ENCODE peak calls at places on chromosomes 3 and 15, in four cellular contexts. One of them, this sample, is unnamed.

GRCh38 chr15:41695750-41696436 is 35.7 kb downstream of the MGA start:
- DNase-seq in breast epithelium: no peak
- DNase-seq in sigmoid colon: no peak
- DNase-seq in heart left ventricle: peak
- DNase-seq in this sample: peak

GRCh38 chr3:8746780-8747345 is 13.3 kb downstream of the CAV3 start:
- DNase-seq in sigmoid colon: no peak
- DNase-seq in heart left ventricle: no peak
- DNase-seq in breast epithelium: no peak
- DNase-seq in this sample: no peak

GRCh38 chr3:133525435-133525834 is 48.1 kb upstream of the CDV3 start:
- DNase-seq in heart left ventricle: no peak
- DNase-seq in sigmoid colon: no peak
- DNase-seq in breast epithelium: no peak
- DNase-seq in this sample: no peak

GRCh38 chr15:100902436-100903190 is 16.5 kb upstream of the LRRK1 start:
- DNase-seq in heart left ventricle: peak
- DNase-seq in sigmoid colon: peak
- DNase-seq in breast epithelium: peak
- DNase-seq in this sample: peak

GRCh38 chr3:197484204-197484901 is 71.4 kb downstream of the BDH1 start:
- DNase-seq in heart left ventricle: no peak
- DNase-seq in breast epithelium: no peak
- DNase-seq in sigmoid colon: no peak
- DNase-seq in this sample: no peak

GRCh38 chr3:139473155-139473771 is 3.1 kb downstream of the RBP2 start:
- DNase-seq in heart left ventricle: no peak
- DNase-seq in breast epithelium: no peak
- DNase-seq in sigmoid colon: no peak
- DNase-seq in this sample: no peak

GRCh38 chr3:63814300-63814699 is 4.8 kb upstream of the C3orf49 start:
- DNase-seq in sigmoid colon: no peak
- DNase-seq in heart left ventricle: no peak
- DNase-seq in breast epithelium: no peak
- DNase-seq in this sample: no peak

GRCh38 chr15:67824157-67824899 is 981 bp upstream of the SKOR1 start:
- DNase-seq in sigmoid colon: no peak
- DNase-seq in heart left ventricle: no peak
- DNase-seq in breast epithelium: peak
- DNase-seq in this sample: no peak

GRCh38 chr15:63073497-63074172 is 31.1 kb downstream of the TPM1 start:
- DNase-seq in sigmoid colon: no peak
- DNase-seq in breast epithelium: no peak
- DNase-seq in heart left ventricle: no peak
- DNase-seq in this sample: no peak

GRCh38 chr3:24493951-24494615 is 567 bp downstream of the THRB start:
- DNase-seq in sigmoid colon: peak
- DNase-seq in heart left ventricle: peak
- DNase-seq in breast epithelium: peak
- DNase-seq in this sample: peak

GRCh38 chr3:110414851-110415250 is 656.8 kb upstream of the NECTIN3 start:
- DNase-seq in breast epithelium: no peak
- DNase-seq in sigmoid colon: no peak
- DNase-seq in heart left ventricle: no peak
- DNase-seq in this sample: no peak

DNA sequence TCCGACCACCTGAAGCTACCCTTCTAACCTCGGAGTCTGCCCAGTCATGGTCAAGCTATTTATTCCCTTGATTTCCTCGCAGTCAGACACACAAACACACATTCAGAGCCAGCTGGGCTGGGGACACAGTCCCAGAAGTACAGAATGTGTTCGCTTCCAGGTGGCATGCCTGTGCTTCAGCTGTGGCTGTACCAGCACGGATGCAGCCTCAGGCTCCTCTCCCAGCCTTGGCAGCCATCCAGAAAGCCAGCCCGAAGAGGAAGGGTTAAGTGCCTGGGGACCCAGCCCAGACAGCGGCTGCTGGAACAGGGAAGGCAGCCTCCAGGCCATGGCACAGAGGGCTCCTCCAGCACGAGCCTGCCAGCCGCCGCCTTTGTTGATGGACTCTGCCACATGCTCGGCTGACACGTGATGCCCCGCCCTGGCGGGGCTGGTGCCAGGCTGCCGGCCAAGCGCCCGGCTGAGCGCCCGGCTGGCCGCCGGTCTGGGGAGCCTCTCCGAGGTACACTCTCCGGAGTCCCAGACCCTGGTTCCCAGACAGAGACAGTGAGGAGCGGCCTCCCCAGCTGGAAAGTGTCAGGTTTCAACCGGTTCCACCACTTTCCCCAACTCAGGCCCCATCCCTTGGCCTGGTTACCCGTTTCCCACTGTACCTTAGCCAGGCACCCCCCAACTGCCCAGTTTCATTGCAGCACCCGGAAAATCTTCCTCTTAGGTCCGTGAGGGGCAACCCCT is 5.4 kb downstream of the BMF start:
- DNase-seq in sigmoid colon: peak
- DNase-seq in breast epithelium: peak
- DNase-seq in heart left ventricle: peak
- DNase-seq in this sample: peak
- H3K4me3 ChIP-seq in sigmoid colon: peak
- H3K4me3 ChIP-seq in breast epithelium: peak
- H3K4me3 ChIP-seq in heart left ventricle: no peak
- H3K4me3 ChIP-seq in this sample: no peak

GRCh38 chr15:73994419-73994883 is at the start of gene PML:
- DNase-seq in sigmoid colon: peak
- DNase-seq in breast epithelium: peak
- DNase-seq in heart left ventricle: peak
- DNase-seq in this sample: peak
- TF ChIP-seq POLR2A in sigmoid colon: peak
- TF ChIP-seq POLR2A in breast epithelium: no peak
- TF ChIP-seq POLR2A in heart left ventricle: peak
- TF ChIP-seq POLR2A in this sample: peak

GRCh38 chr15:65028921-65029735 is at the start of gene MTFMT:
- DNase-seq in heart left ventricle: peak
- DNase-seq in sigmoid colon: peak
- DNase-seq in breast epithelium: peak
- DNase-seq in this sample: peak

GRCh38 chr15:65026756-65027155 is 2.7 kb downstream of the MTFMT start:
- DNase-seq in breast epithelium: no peak
- DNase-seq in sigmoid colon: no peak
- DNase-seq in heart left ventricle: no peak
- DNase-seq in this sample: no peak

GRCh38 chr15:65027593-65027992 is 1.8 kb downstream of the MTFMT start:
- DNase-seq in breast epithelium: no peak
- DNase-seq in heart left ventricle: no peak
- DNase-seq in sigmoid colon: no peak
- DNase-seq in this sample: no peak

GRCh38 chr15:65029736-65030208 is 333 bp upstream of the MTFMT start:
- DNase-seq in sigmoid colon: no peak
- DNase-seq in heart left ventricle: no peak
- DNase-seq in breast epithelium: no peak
- DNase-seq in this sample: no peak

DNA sequence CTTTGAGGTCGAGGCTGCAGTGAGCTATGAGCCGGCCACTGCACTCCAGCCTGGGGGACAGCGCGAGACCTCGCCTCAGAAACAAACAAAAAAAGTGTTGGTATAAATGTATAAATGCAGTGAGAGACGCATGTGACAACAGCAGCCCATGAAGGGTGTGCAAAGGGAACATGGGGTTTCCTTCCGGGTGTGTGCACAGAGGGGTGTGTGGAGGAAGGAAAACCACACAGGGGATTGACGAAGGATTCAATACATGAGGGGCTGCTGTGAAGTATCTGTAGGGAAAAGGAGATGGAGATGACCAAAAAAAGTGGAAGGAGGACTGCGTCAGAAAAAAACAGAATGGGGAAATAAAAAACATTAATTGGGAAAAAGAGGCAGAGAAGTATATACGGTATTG is 1.1 kb downstream of the MTFMT start:
- DNase-seq in breast epithelium: no peak
- DNase-seq in heart left ventricle: no peak
- DNase-seq in sigmoid colon: no peak
- DNase-seq in this sample: no peak
- H3K4me3 ChIP-seq in breast epithelium: peak
- H3K4me3 ChIP-seq in heart left ventricle: peak
- H3K4me3 ChIP-seq in sigmoid colon: peak
- H3K4me3 ChIP-seq in this sample: peak

GRCh38 chr3:9942934-9943690 is 9.1 kb downstream of the PRRT3 start:
- DNase-seq in breast epithelium: no peak
- DNase-seq in heart left ventricle: no peak
- DNase-seq in sigmoid colon: no peak
- DNase-seq in this sample: no peak
- TF ChIP-seq POLR2A in breast epithelium: no peak
- TF ChIP-seq POLR2A in heart left ventricle: no peak
- TF ChIP-seq POLR2A in sigmoid colon: no peak
- TF ChIP-seq POLR2A in this sample: no peak

GRCh38 chr15:84752700-84753099 is 4.3 kb downstream of the ZNF592 start:
- DNase-seq in breast epithelium: no peak
- DNase-seq in sigmoid colon: no peak
- DNase-seq in heart left ventricle: no peak
- DNase-seq in this sample: no peak

GRCh38 chr15:84748274-84749110 is at the start of gene ZNF592:
- DNase-seq in sigmoid colon: peak
- DNase-seq in heart left ventricle: peak
- DNase-seq in breast epithelium: peak
- DNase-seq in this sample: peak

GRCh38 chr15:84749111-84749991 is 959 bp downstream of the ZNF592 start:
- DNase-seq in breast epithelium: no peak
- DNase-seq in sigmoid colon: peak
- DNase-seq in heart left ventricle: peak
- DNase-seq in this sample: peak

GRCh38 chr15:84752195-84752594 is 3.8 kb downstream of the ZNF592 start:
- DNase-seq in breast epithelium: no peak
- DNase-seq in sigmoid colon: no peak
- DNase-seq in heart left ventricle: no peak
- DNase-seq in this sample: no peak

DNA sequence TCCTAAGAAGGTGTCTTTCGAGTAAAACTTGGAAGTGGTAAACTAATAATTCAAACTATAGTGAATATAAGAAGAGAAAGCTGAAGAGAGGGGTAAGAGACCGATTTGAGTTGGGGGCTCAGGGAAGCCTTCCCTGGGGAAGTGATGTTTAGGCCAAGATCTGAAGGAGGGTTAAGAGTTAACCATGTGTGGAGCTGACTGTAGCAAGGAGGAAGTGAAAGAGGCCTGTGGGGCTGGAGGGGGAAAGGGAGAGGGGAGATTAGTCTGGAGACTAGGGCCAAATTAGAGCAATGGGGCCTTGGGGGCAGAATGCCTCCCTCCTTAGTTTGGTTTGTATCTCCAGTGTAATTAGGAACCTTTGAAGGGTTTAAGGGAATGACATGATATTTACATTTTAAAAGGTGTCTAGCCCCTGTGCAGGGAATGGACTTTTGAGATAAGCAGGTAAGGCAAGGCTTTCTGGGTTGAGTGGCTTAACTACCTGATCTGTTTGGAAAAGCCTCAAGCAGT is 2.2 kb downstream of the ZNF592 start:
- DNase-seq in breast epithelium: no peak
- DNase-seq in heart left ventricle: no peak
- DNase-seq in sigmoid colon: no peak
- DNase-seq in this sample: no peak
- H3K4me3 ChIP-seq in breast epithelium: peak
- H3K4me3 ChIP-seq in heart left ventricle: peak
- H3K4me3 ChIP-seq in sigmoid colon: peak
- H3K4me3 ChIP-seq in this sample: no peak